ENCODE peak calls at places on chromosomes 5 and 9, in seven cellular contexts. A, V, Y, C, Q, E and F are unnamed samples.

GRCh38 chr9:93585259-93585658 is 8.9 kb downstream of the PHF2 start:
- DNase-seq in A (no peak), V (no peak), Y (peak), C (no peak), Q (no peak), E (no peak), F (no peak)

GRCh38 chr5:53123702-53124101 is 14.1 kb upstream of the MOCS2 start:
- DNase-seq in A (no peak), V (no peak), Y (no peak), C (no peak), Q (peak), E (no peak), F (peak)

GRCh38 chr9:93656426-93657222 is 80.2 kb downstream of the PHF2 start:
- DNase-seq in A (no peak), V (no peak), Y (no peak), C (no peak), Q (no peak), E (no peak), F (no peak)

GRCh38 chr5:151811593-151812321 is 40.0 kb downstream of the G3BP1 start:
- DNase-seq in A (no peak), V (no peak), Y (no peak), C (no peak), Q (peak), E (no peak), F (peak)

GRCh38 chr5:82493217-82493616 is 215.1 kb upstream of the RPS23 start:
- DNase-seq in A (no peak), V (no peak), Y (no peak), C (no peak), Q (no peak), E (no peak), F (no peak)

GRCh38 chr5:111927191-111927590 is 170.2 kb upstream of the NREP start:
- DNase-seq in A (no peak), V (no peak), Y (no peak), C (no peak), Q (peak), E (no peak), F (no peak)

GRCh38 chr5:83662558-83662957 is 58.1 kb downstream of the HAPLN1 start:
- DNase-seq in A (no peak), V (no peak), Y (no peak), C (no peak), Q (no peak), E (no peak), F (no peak)

GRCh38 chr9:97930972-97931371 is 7.0 kb downstream of the HEMGN start:
- DNase-seq in A (no peak), V (no peak), Y (no peak), C (no peak), Q (no peak), E (no peak), F (no peak)

GRCh38 chr9:130556396-130557076 is 22.8 kb upstream of the FUBP3 start:
- DNase-seq in A (no peak), V (no peak), Y (no peak), C (no peak), Q (no peak), E (no peak), F (no peak)

GRCh38 chr9:110291921-110292575 is 35.7 kb upstream of the TXN start:
- DNase-seq in A (no peak), V (no peak), Y (no peak), C (no peak), Q (no peak), E (no peak), F (no peak)

GRCh38 chr9:86454701-86455402 is 100.6 kb upstream of the TUT7 start:
- DNase-seq in A (no peak), V (no peak), Y (no peak), C (no peak), Q (no peak), E (no peak), F (no peak)